ENCODE peak calls at places on chromosomes 4 and X, in ten cellular contexts. One of them, this sample, is unnamed.

GRCh38 chr4:5654791-5655190 is 53.6 kb downstream of the EVC2 start:
- DNase-seq in breast epithelium: no peak
- DNase-seq in heart left ventricle: no peak
- DNase-seq in transverse colon: no peak
- DNase-seq in NB4: no peak
- DNase-seq in vagina: no peak
- DNase-seq in IMR-90: no peak
- DNase-seq in Peyer's patch: no peak
- DNase-seq in HCT116: no peak
- DNase-seq in body of pancreas: peak
- DNase-seq in this sample: no peak

GRCh38 chr4:98624144-98624543 is 34.3 kb downstream of the TSPAN5 start:
- DNase-seq in breast epithelium: no peak
- DNase-seq in heart left ventricle: no peak
- DNase-seq in transverse colon: no peak
- DNase-seq in NB4: no peak
- DNase-seq in vagina: no peak
- DNase-seq in IMR-90: no peak
- DNase-seq in Peyer's patch: no peak
- DNase-seq in HCT116: no peak
- DNase-seq in body of pancreas: no peak
- DNase-seq in this sample: no peak

GRCh38 chr4:168587326-168588125 is 90.7 kb downstream of the PALLD start:
- DNase-seq in breast epithelium: no peak
- DNase-seq in heart left ventricle: peak
- DNase-seq in transverse colon: no peak
- DNase-seq in NB4: peak
- DNase-seq in vagina: no peak
- DNase-seq in IMR-90: peak
- DNase-seq in Peyer's patch: no peak
- DNase-seq in HCT116: peak
- DNase-seq in body of pancreas: no peak
- DNase-seq in this sample: no peak

GRCh38 chr4:41060352-41061318 is 153.7 kb downstream of the APBB2 start:
- DNase-seq in breast epithelium: no peak
- DNase-seq in heart left ventricle: no peak
- DNase-seq in transverse colon: peak
- DNase-seq in NB4: no peak
- DNase-seq in vagina: no peak
- DNase-seq in IMR-90: no peak
- DNase-seq in Peyer's patch: no peak
- DNase-seq in HCT116: no peak
- DNase-seq in body of pancreas: no peak
- DNase-seq in this sample: no peak

GRCh38 chrX:63761639-63762038 is 23.4 kb downstream of the ARHGEF9 start:
- DNase-seq in breast epithelium: no peak
- DNase-seq in heart left ventricle: no peak
- DNase-seq in transverse colon: no peak
- DNase-seq in NB4: no peak
- DNase-seq in vagina: no peak
- DNase-seq in IMR-90: no peak
- DNase-seq in Peyer's patch: no peak
- DNase-seq in HCT116: no peak
- DNase-seq in body of pancreas: no peak
- DNase-seq in this sample: no peak

GRCh38 chr4:87058272-87059073 is 123.7 kb downstream of the AFF1 start:
- DNase-seq in breast epithelium: no peak
- DNase-seq in heart left ventricle: no peak
- DNase-seq in transverse colon: no peak
- DNase-seq in NB4: no peak
- DNase-seq in vagina: no peak
- DNase-seq in IMR-90: no peak
- DNase-seq in Peyer's patch: no peak
- DNase-seq in HCT116: peak
- DNase-seq in body of pancreas: peak
- DNase-seq in this sample: no peak

GRCh38 chr4:56689661-56690060 is 8.6 kb upstream of the HOPX start:
- DNase-seq in breast epithelium: no peak
- DNase-seq in heart left ventricle: no peak
- DNase-seq in transverse colon: no peak
- DNase-seq in NB4: no peak
- DNase-seq in vagina: no peak
- DNase-seq in IMR-90: no peak
- DNase-seq in Peyer's patch: no peak
- DNase-seq in HCT116: no peak
- DNase-seq in body of pancreas: no peak
- DNase-seq in this sample: no peak

GRCh38 chrX:30795981-30796958 is 92.8 kb downstream of the TAB3 start:
- DNase-seq in breast epithelium: no peak
- DNase-seq in heart left ventricle: no peak
- DNase-seq in transverse colon: no peak
- DNase-seq in NB4: no peak
- DNase-seq in vagina: peak
- DNase-seq in IMR-90: no peak
- DNase-seq in Peyer's patch: no peak
- DNase-seq in HCT116: no peak
- DNase-seq in body of pancreas: no peak
- DNase-seq in this sample: no peak

GRCh38 chrX:31350808-31351074 is 278.9 kb upstream of the FTHL17 start:
- DNase-seq in breast epithelium: no peak
- DNase-seq in heart left ventricle: no peak
- DNase-seq in transverse colon: no peak
- DNase-seq in NB4: no peak
- DNase-seq in vagina: no peak
- DNase-seq in IMR-90: no peak
- DNase-seq in Peyer's patch: no peak
- DNase-seq in HCT116: no peak
- DNase-seq in body of pancreas: no peak
- DNase-seq in this sample: no peak

GRCh38 chr4:26217961-26218676 is 102.7 kb upstream of the RBPJ start:
- DNase-seq in breast epithelium: no peak
- DNase-seq in heart left ventricle: peak
- DNase-seq in transverse colon: no peak
- DNase-seq in NB4: peak
- DNase-seq in vagina: no peak
- DNase-seq in IMR-90: no peak
- DNase-seq in Peyer's patch: no peak
- DNase-seq in HCT116: no peak
- DNase-seq in body of pancreas: no peak
- DNase-seq in this sample: peak

GRCh38 chrX:153763298-153763932 is 634 bp upstream of the PLXNB3 start:
- DNase-seq in breast epithelium: no peak
- DNase-seq in heart left ventricle: no peak
- DNase-seq in transverse colon: no peak
- DNase-seq in NB4: no peak
- DNase-seq in vagina: no peak
- DNase-seq in IMR-90: no peak
- DNase-seq in Peyer's patch: peak
- DNase-seq in HCT116: no peak
- DNase-seq in body of pancreas: no peak
- DNase-seq in this sample: no peak

GRCh38 chr4:75512336-75513211 is 1.6 kb downstream of the RCHY1 start:
- DNase-seq in breast epithelium: no peak
- DNase-seq in heart left ventricle: no peak
- DNase-seq in transverse colon: no peak
- DNase-seq in NB4: peak
- DNase-seq in vagina: no peak
- DNase-seq in IMR-90: peak
- DNase-seq in Peyer's patch: no peak
- DNase-seq in HCT116: no peak
- DNase-seq in body of pancreas: no peak
- DNase-seq in this sample: no peak

GRCh38 chr4:41360214-41360910 is 103.6 kb downstream of the UCHL1 start:
- DNase-seq in breast epithelium: peak
- DNase-seq in heart left ventricle: peak
- DNase-seq in transverse colon: peak
- DNase-seq in NB4: peak
- DNase-seq in vagina: no peak
- DNase-seq in IMR-90: peak
- DNase-seq in Peyer's patch: peak
- DNase-seq in HCT116: no peak
- DNase-seq in body of pancreas: peak
- DNase-seq in this sample: peak

GRCh38 chrX:39855748-39856129 is 242.0 kb downstream of the BCOR start:
- DNase-seq in breast epithelium: no peak
- DNase-seq in heart left ventricle: no peak
- DNase-seq in transverse colon: peak
- DNase-seq in NB4: peak
- DNase-seq in vagina: no peak
- DNase-seq in IMR-90: peak
- DNase-seq in Peyer's patch: no peak
- DNase-seq in HCT116: peak
- DNase-seq in body of pancreas: no peak
- DNase-seq in this sample: no peak

GRCh38 chr4:17336524-17336941 is 175.4 kb downstream of the QDPR start:
- DNase-seq in breast epithelium: no peak
- DNase-seq in heart left ventricle: no peak
- DNase-seq in transverse colon: peak
- DNase-seq in NB4: no peak
- DNase-seq in vagina: no peak
- DNase-seq in IMR-90: peak
- DNase-seq in Peyer's patch: no peak
- DNase-seq in HCT116: peak
- DNase-seq in body of pancreas: no peak
- DNase-seq in this sample: peak
- H3K4me3 ChIP-seq in breast epithelium: no peak
- H3K4me3 ChIP-seq in heart left ventricle: no peak
- H3K4me3 ChIP-seq in transverse colon: no peak
- H3K4me3 ChIP-seq in NB4: no peak
- H3K4me3 ChIP-seq in vagina: no peak
- H3K4me3 ChIP-seq in IMR-90: no peak
- H3K4me3 ChIP-seq in Peyer's patch: no peak
- H3K4me3 ChIP-seq in HCT116: peak
- H3K4me3 ChIP-seq in body of pancreas: no peak
- H3K4me3 ChIP-seq in this sample: no peak

DNA sequence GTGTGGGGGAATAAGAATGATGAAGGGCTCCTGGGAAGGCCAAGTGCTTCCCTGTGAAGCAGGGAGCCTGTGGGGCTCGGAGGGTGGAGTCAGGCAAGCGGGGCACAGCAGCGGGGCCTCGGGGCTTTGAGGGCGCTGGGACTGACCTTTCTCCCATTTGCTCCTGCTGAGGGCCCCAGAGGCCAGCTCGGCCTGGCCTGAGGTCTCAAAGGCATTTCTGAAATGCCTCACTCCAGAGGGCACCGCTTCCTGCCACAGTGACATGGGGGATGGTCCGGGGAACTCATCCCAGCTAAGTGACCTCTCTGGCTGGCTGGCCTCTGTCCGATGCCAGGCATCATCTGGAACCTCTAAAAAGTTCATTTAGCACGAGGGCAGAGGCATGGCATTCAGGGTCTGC is 98.8 kb upstream of the STX18 start:
- DNase-seq in breast epithelium: no peak
- DNase-seq in heart left ventricle: no peak
- DNase-seq in transverse colon: no peak
- DNase-seq in NB4: no peak
- DNase-seq in vagina: no peak
- DNase-seq in IMR-90: no peak
- DNase-seq in Peyer's patch: no peak
- DNase-seq in HCT116: no peak
- DNase-seq in body of pancreas: no peak
- DNase-seq in this sample: no peak
- TF ChIP-seq POLR2A in breast epithelium: no peak
- TF ChIP-seq POLR2A in heart left ventricle: no peak
- TF ChIP-seq POLR2A in transverse colon: no peak
- TF ChIP-seq POLR2A in NB4: no peak
- TF ChIP-seq POLR2A in vagina: no peak
- TF ChIP-seq POLR2A in IMR-90: no peak
- TF ChIP-seq POLR2A in Peyer's patch: no peak
- TF ChIP-seq POLR2A in HCT116: no peak
- TF ChIP-seq POLR2A in body of pancreas: no peak
- TF ChIP-seq POLR2A in this sample: no peak

GRCh38 chr4:150682126-150682525 is 100.2 kb downstream of the MAB21L2 start:
- DNase-seq in breast epithelium: no peak
- DNase-seq in heart left ventricle: no peak
- DNase-seq in transverse colon: no peak
- DNase-seq in NB4: no peak
- DNase-seq in vagina: no peak
- DNase-seq in IMR-90: no peak
- DNase-seq in Peyer's patch: no peak
- DNase-seq in HCT116: no peak
- DNase-seq in body of pancreas: no peak
- DNase-seq in this sample: no peak

GRCh38 chr4:150673793-150674192 is 91.8 kb downstream of the MAB21L2 start:
- DNase-seq in breast epithelium: no peak
- DNase-seq in heart left ventricle: no peak
- DNase-seq in transverse colon: no peak
- DNase-seq in NB4: no peak
- DNase-seq in vagina: no peak
- DNase-seq in IMR-90: no peak
- DNase-seq in Peyer's patch: no peak
- DNase-seq in HCT116: no peak
- DNase-seq in body of pancreas: no peak
- DNase-seq in this sample: no peak

GRCh38 chr4:150683775-150684350 is 101.9 kb downstream of the MAB21L2 start:
- DNase-seq in breast epithelium: no peak
- DNase-seq in heart left ventricle: no peak
- DNase-seq in transverse colon: no peak
- DNase-seq in NB4: no peak
- DNase-seq in vagina: no peak
- DNase-seq in IMR-90: no peak
- DNase-seq in Peyer's patch: no peak
- DNase-seq in HCT116: no peak
- DNase-seq in body of pancreas: no peak
- DNase-seq in this sample: no peak

GRCh38 chr4:150679018-150679766 is 97.2 kb downstream of the MAB21L2 start:
- DNase-seq in breast epithelium: no peak
- DNase-seq in heart left ventricle: no peak
- DNase-seq in transverse colon: no peak
- DNase-seq in NB4: no peak
- DNase-seq in vagina: no peak
- DNase-seq in IMR-90: no peak
- DNase-seq in Peyer's patch: no peak
- DNase-seq in HCT116: no peak
- DNase-seq in body of pancreas: no peak
- DNase-seq in this sample: no peak

DNA sequence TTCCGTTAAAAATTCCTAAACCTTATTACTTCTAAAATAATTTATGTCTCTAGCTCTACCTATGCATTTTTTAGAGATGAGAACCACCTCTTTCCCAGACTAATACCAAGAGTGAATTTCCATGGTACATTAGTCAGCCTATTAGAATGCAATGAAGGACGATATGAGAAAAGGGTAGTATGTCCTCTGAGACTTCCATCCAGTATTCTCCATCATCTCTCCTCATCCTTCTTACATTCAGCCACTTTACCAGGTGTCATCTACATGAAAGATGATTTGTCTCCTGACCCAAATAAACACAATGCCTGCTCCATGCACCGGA is 97.8 kb downstream of the MAB21L2 start:
- DNase-seq in breast epithelium: no peak
- DNase-seq in heart left ventricle: no peak
- DNase-seq in transverse colon: no peak
- DNase-seq in NB4: no peak
- DNase-seq in vagina: no peak
- DNase-seq in IMR-90: peak
- DNase-seq in Peyer's patch: no peak
- DNase-seq in HCT116: no peak
- DNase-seq in body of pancreas: no peak
- DNase-seq in this sample: no peak
- TF ChIP-seq CTCF in breast epithelium: no peak
- TF ChIP-seq CTCF in heart left ventricle: no peak
- TF ChIP-seq CTCF in transverse colon: no peak
- TF ChIP-seq CTCF in NB4: no peak
- TF ChIP-seq CTCF in vagina: no peak
- TF ChIP-seq CTCF in IMR-90: no peak
- TF ChIP-seq CTCF in Peyer's patch: no peak
- TF ChIP-seq CTCF in HCT116: no peak
- TF ChIP-seq CTCF in body of pancreas: no peak
- TF ChIP-seq CTCF in this sample: no peak

GRCh38 chr4:15428611-15429010 is 778 bp downstream of the C1QTNF7 start:
- DNase-seq in breast epithelium: no peak
- DNase-seq in heart left ventricle: no peak
- DNase-seq in transverse colon: peak
- DNase-seq in NB4: no peak
- DNase-seq in vagina: no peak
- DNase-seq in IMR-90: no peak
- DNase-seq in Peyer's patch: no peak
- DNase-seq in HCT116: no peak
- DNase-seq in body of pancreas: no peak
- DNase-seq in this sample: no peak
- H3K4me3 ChIP-seq in breast epithelium: no peak
- H3K4me3 ChIP-seq in heart left ventricle: no peak
- H3K4me3 ChIP-seq in transverse colon: no peak
- H3K4me3 ChIP-seq in NB4: no peak
- H3K4me3 ChIP-seq in vagina: no peak
- H3K4me3 ChIP-seq in IMR-90: no peak
- H3K4me3 ChIP-seq in Peyer's patch: no peak
- H3K4me3 ChIP-seq in HCT116: no peak
- H3K4me3 ChIP-seq in body of pancreas: no peak
- H3K4me3 ChIP-seq in this sample: no peak